ENCODE peak calls at places on chromosomes 12 and 14, in four cellular contexts. F, M, P and K are unnamed samples. For H3K27me3, the result is how much of the 10 kb centered on the place peaks cover.

GRCh38 chr12:95838125-95838524 is 20.6 kb upstream of the SNRPF start:
- DNase-seq in P (peak), F (no peak), M (peak), K (no peak)

GRCh38 chr12:132771126-132771838 is 9.7 kb upstream of the ANKLE2 start:
- DNase-seq in P (no peak), F (no peak), M (peak), K (no peak)

GRCh38 chr12:7373226-7373625 is 69.4 kb downstream of the ACSM4 start:
- DNase-seq in F (no peak), M (no peak), P (no peak), K (no peak)

GRCh38 chr12:112266473-112266872 is 115.8 kb downstream of the HECTD4 start:
- DNase-seq in P (no peak), M (no peak), F (no peak), K (no peak)

GRCh38 chr12:3263939-3264699 is 186.9 kb downstream of the TSPAN9 start:
- DNase-seq in F (no peak), M (no peak), P (no peak), K (no peak)

GRCh38 chr12:13367973-13368372 is 171.4 kb downstream of the EMP1 start:
- DNase-seq in F (no peak), M (no peak), P (no peak), K (no peak)

GRCh38 chr12:12467222-12467621 is 95.4 kb downstream of the DUSP16 start:
- DNase-seq in P (no peak), F (no peak), M (no peak), K (no peak)

GRCh38 chr12:47636908-47637780 is 68.7 kb downstream of the RPAP3 start:
- DNase-seq in F (no peak), M (no peak), P (peak), K (no peak)

GRCh38 chr12:42382013-42382696 is 56.2 kb downstream of the PPHLN1 start:
- DNase-seq in F (no peak), M (peak), P (no peak), K (no peak)

GRCh38 chr12:14928946-14929345 is 9.4 kb downstream of the ERP27 start:
- DNase-seq in F (no peak), P (peak), M (no peak), K (no peak)

GRCh38 chr12:81440001-81440400 is 319.1 kb downstream of the PPFIA2 start:
- DNase-seq in P (no peak), M (no peak), F (no peak), K (no peak)

GRCh38 chr12:52280796-52281560 is 6.5 kb downstream of the KRT86 start:
- DNase-seq in M (peak), P (peak), F (no peak), K (peak)

GRCh38 chr12:115354007-115354452 is 670.1 kb upstream of the TBX3 start:
- DNase-seq in M (peak), F (peak), P (peak), K (no peak)

GRCh38 chr12:4448943-4449861 is 3.6 kb upstream of the FGF6 start:
- DNase-seq in P (no peak), M (no peak), F (no peak), K (no peak)

GRCh38 chr12:94970560-94970959 is 32.9 kb downstream of the NDUFA12 start:
- DNase-seq in P (no peak), F (no peak), M (no peak), K (no peak)

GRCh38 chr14:26738571-26738970 is 140.7 kb upstream of the NOVA1 start:
- DNase-seq in F (no peak), M (peak), P (no peak), K (no peak)

GRCh38 chr14:103255555-103255954 is 78.5 kb upstream of the EIF5 start:
- DNase-seq in F (no peak), P (no peak), M (no peak), K (no peak)

GRCh38 chr12:48482198-48482597 is at the start of gene C12orf54:
- DNase-seq in M (no peak), F (no peak), P (no peak), K (no peak)

GRCh38 chr14:50601405-50601804 is 41.5 kb downstream of the ATL1 start:
- DNase-seq in M (no peak), P (peak), F (no peak), K (no peak)

DNA sequence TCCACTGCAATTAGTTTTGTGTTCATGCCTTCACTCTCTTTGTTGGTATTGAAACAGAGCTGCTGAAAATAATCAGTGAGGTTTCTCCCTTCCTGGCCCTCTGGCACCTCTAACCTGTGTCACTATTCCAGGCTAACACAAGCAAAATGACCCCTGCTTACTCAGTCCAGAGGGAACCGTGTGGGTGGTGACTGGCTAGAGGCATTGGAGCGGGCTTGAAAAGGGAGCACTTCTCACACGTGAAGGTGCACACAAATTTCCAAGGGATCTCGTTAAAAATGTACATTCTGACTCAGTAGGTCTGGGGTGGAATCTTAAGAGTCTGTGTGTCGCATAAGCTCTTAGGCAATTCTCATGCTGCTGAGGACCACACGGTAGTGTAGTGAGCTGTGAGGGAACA is 1.3 kb upstream of the SLC24A4 start:
- DNase-seq in F (no peak), P (no peak), M (no peak), K (no peak)
- H3K27me3 ChIP-seq in F (under half), P (under half), M (under half), K (under half)

DNA sequence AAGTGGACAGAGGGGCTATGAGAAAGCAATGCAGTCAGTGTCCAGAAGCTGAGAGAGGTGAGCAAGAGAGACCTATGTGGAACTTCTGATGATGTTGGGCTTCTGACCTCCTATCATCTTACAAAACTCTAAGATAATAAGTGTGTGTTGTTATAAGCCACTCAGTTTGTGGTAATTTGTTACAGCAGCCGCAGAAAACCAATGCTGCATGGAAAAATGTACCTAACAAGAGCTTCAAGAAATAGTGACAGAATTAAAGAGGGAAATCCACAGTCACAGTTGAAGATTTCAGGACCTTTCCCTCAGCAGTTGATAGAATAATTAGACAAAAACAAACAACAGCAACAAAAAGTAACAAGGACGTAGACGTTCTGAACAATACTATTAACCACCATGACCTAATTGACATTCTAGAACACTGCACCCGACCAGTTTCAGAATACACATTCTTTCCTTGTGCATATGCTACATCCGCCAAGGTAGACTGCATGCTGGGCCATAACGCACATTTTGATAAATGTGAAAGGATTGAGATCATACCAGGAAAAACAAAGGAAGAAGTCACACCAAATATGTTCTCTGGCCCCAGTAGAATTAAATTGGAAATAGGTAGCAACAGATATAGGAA is 1.8 kb upstream of the EVL start:
- DNase-seq in M (no peak), P (no peak), F (no peak), K (no peak)
- H3K4me3 ChIP-seq in M (no peak), P (no peak), F (no peak), K (no peak)

DNA sequence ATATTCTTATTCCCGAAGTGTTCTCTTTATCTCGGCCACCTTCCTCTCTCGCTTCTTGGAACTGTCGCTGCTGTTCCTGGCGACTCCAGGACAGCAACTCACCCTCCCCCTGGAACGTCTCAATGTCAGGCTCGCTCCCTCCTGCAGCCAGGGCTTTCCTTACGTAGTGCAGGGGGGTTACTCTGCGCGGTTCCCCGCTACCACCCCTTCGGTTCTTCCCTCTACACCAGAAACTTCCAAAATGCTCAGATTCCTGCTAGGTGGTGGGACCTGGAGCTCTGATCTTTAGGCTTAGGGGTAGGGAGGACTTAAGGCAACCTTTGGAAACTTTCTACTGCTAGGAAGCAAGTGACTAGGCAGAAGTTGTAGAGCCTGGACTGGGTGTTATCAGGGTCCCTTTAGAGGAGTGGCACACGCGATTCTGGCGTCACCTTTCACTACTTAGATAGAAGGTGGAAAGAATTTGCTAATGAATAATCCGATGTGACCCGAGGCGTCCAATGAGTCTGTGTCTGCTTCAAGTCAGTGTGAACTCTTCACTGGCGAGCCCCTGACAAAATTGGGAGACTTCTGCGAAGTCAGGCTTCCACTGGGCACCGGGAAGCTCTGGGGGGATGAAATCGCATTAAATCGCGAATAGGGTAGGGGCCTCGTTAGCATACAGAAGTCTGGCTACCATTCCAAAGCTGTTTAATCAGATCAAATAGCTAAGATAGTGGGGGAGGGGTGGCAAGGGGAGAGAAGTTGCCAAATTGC is 900 bp upstream of the DPF3 start:
- DNase-seq in F (peak), M (no peak), P (peak), K (no peak)
- H3K27ac ChIP-seq in F (peak), M (peak), P (peak), K (no peak)

GRCh38 chr14:24342889-24343288 is 3.1 kb upstream of the RIPK3 start:
- DNase-seq in M (no peak), F (no peak), P (no peak), K (no peak)

GRCh38 chr14:24343795-24344660 is 4.2 kb upstream of the RIPK3 start:
- DNase-seq in F (no peak), M (no peak), P (no peak), K (no peak)

GRCh38 chr14:24349742-24350141 is 10.0 kb upstream of the RIPK3 start:
- DNase-seq in F (no peak), P (no peak), M (no peak), K (no peak)

GRCh38 chr14:24348186-24348585 is 8.4 kb upstream of the RIPK3 start:
- DNase-seq in P (no peak), M (no peak), F (no peak), K (no peak)

GRCh38 chr14:24347140-24347539 is 7.3 kb upstream of the RIPK3 start:
- DNase-seq in P (no peak), F (no peak), M (no peak), K (no peak)
- H3K27me3 ChIP-seq in P (under half), F (under half), M (under half), K (under half)